ENCODE peak calls at places on chromosomes 12 and 14, in nine cellular contexts. Q, T, N, D, X, M, S, J and Y are unnamed samples.

GRCh38 chr12:111597731-111598636 is 1.1 kb downstream of the ATXN2 start:
- DNase-seq in Q (no peak), T (peak), N (peak), D (peak), X (peak), M (no peak), S (no peak), J (peak), Y (peak)

GRCh38 chr12:20931894-20932293 is 121.4 kb downstream of the SLCO1B3 start:
- DNase-seq in Q (no peak), T (no peak), N (no peak), D (no peak), X (no peak), M (no peak), S (no peak), J (no peak), Y (no peak)

GRCh38 chr12:3491938-3492867 is 1.2 kb downstream of the PRMT8 start:
- DNase-seq in Q (peak), T (peak), N (peak), D (peak), X (peak), M (no peak), S (peak), J (peak), Y (peak)

GRCh38 chr14:103763730-103764488 is 48.3 kb downstream of the ZFYVE21 start:
- DNase-seq in Q (no peak), T (no peak), N (no peak), D (no peak), X (no peak), M (no peak), S (no peak), J (no peak), Y (no peak)

GRCh38 chr12:131621701-131622421 is 89.0 kb upstream of the SFSWAP start:
- DNase-seq in Q (no peak), T (no peak), N (no peak), D (peak), X (no peak), M (no peak), S (no peak), J (no peak), Y (no peak)

GRCh38 chr14:68793734-68794129 is 865 bp upstream of the ZFP36L1 start:
- DNase-seq in Q (no peak), T (no peak), N (peak), D (peak), X (no peak), M (no peak), S (no peak), J (no peak), Y (no peak)

GRCh38 chr12:64797156-64797555 is 27.3 kb upstream of the TBC1D30 start:
- DNase-seq in Q (no peak), T (no peak), N (no peak), D (no peak), X (no peak), M (no peak), S (no peak), J (no peak), Y (no peak)

GRCh38 chr12:53999596-54000104 is 311 bp upstream of the HOXC9 start:
- DNase-seq in Q (peak), T (peak), N (no peak), D (peak), X (peak), M (no peak), S (no peak), J (peak), Y (peak)

GRCh38 chr12:47840571-47840970 is 20.9 kb upstream of the HDAC7 start:
- DNase-seq in Q (no peak), T (no peak), N (no peak), D (no peak), X (no peak), M (no peak), S (no peak), J (no peak), Y (no peak)

GRCh38 chr14:62307844-62308243 is 545.6 kb downstream of the SNAPC1 start:
- DNase-seq in Q (no peak), T (no peak), N (no peak), D (no peak), X (no peak), M (no peak), S (no peak), J (no peak), Y (no peak)

GRCh38 chr12:18926188-18926587 is 188.3 kb downstream of the CAPZA3 start:
- DNase-seq in Q (no peak), T (no peak), N (no peak), D (peak), X (no peak), M (no peak), S (no peak), J (no peak), Y (no peak)

GRCh38 chr12:106987846-106988245 is 900 bp upstream of the MTERF2 start:
- DNase-seq in Q (no peak), T (no peak), N (no peak), D (no peak), X (no peak), M (no peak), S (no peak), J (no peak), Y (no peak)

GRCh38 chr14:68407275-68407674 is 385.6 kb downstream of the ZFP36L1 start:
- DNase-seq in Q (no peak), T (no peak), N (no peak), D (no peak), X (no peak), M (no peak), S (no peak), J (no peak), Y (no peak)

GRCh38 chr14:85531141-85531593 is 1.2 kb downstream of the FLRT2 start:
- DNase-seq in Q (peak), T (peak), N (no peak), D (peak), X (peak), M (no peak), S (peak), J (peak), Y (peak)

GRCh38 chr14:101276309-101277091 is 284.8 kb upstream of the DIO3 start:
- DNase-seq in Q (no peak), T (no peak), N (no peak), D (no peak), X (no peak), M (no peak), S (no peak), J (no peak), Y (no peak)

GRCh38 chr12:65100140-65100539 is 21.0 kb downstream of the WIF1 start:
- DNase-seq in Q (no peak), T (no peak), N (no peak), D (no peak), X (peak), M (no peak), S (no peak), J (no peak), Y (no peak)